ENCODE peak calls at places on chromosomes 7 and 10, in eight cellular contexts. E, M, P, V, C, T, S and O are unnamed samples. For H3K9me3, the result is how much of the 10 kb centered on the place peaks cover.

GRCh38 chr10:113087082-113088029 is 137.3 kb downstream of the TCF7L2 start:
- DNase-seq in P (peak), S (no peak), M (peak), C (no peak), E (peak), V (no peak), T (no peak), O (no peak)

GRCh38 chr10:94112321-94112720 is 118.6 kb downstream of the PLCE1 start:
- DNase-seq in P (no peak), E (no peak), C (no peak), S (no peak), T (no peak), M (no peak), V (no peak), O (no peak)

GRCh38 chr10:929965-930364 is 1.5 kb downstream of the LARP4B start:
- DNase-seq in C (peak), T (no peak), M (peak), V (no peak), P (peak), S (no peak), E (no peak), O (no peak)

GRCh38 chr10:12636585-12636984 is 287.2 kb downstream of the CAMK1D start:
- DNase-seq in P (no peak), V (no peak), E (no peak), S (no peak), T (no peak), C (no peak), M (no peak), O (no peak)

GRCh38 chr10:5692476-5693358 is 8.1 kb downstream of the TASOR2 start:
- DNase-seq in T (peak), M (peak), E (peak), V (peak), C (peak), S (no peak), P (peak), O (peak)

GRCh38 chr10:124250506-124250905 is 157.1 kb upstream of the CHST15 start:
- DNase-seq in M (peak), T (no peak), P (no peak), V (no peak), C (no peak), E (no peak), S (no peak), O (no peak)

GRCh38 chr10:130301026-130301892 is 165.1 kb downstream of the GLRX3 start:
- DNase-seq in V (peak), S (peak), M (no peak), C (no peak), E (no peak), P (peak), T (peak), O (peak)

GRCh38 chr10:73810358-73810734 is 1.1 kb downstream of the NDST2 start:
- DNase-seq in V (no peak), S (no peak), P (no peak), C (no peak), E (no peak), T (no peak), M (no peak), O (no peak)

GRCh38 chr7:100811480-100811879 is 15.8 kb downstream of the EPHB4 start:
- DNase-seq in T (no peak), C (no peak), V (no peak), S (no peak), P (no peak), M (no peak), E (no peak), O (no peak)

GRCh38 chr7:691361-692045 is 35.0 kb upstream of the DNAAF5 start:
- DNase-seq in P (no peak), E (peak), M (peak), S (no peak), T (peak), V (no peak), C (no peak), O (no peak)

GRCh38 chr10:74208997-74209396 is 58.0 kb downstream of the ADK start:
- DNase-seq in C (no peak), P (no peak), M (no peak), T (no peak), V (no peak), E (no peak), S (no peak), O (no peak)

GRCh38 chr10:12835709-12836108 is 165.8 kb downstream of the CCDC3 start:
- DNase-seq in V (no peak), C (no peak), E (no peak), T (no peak), P (no peak), S (no peak), M (no peak), O (no peak)

DNA sequence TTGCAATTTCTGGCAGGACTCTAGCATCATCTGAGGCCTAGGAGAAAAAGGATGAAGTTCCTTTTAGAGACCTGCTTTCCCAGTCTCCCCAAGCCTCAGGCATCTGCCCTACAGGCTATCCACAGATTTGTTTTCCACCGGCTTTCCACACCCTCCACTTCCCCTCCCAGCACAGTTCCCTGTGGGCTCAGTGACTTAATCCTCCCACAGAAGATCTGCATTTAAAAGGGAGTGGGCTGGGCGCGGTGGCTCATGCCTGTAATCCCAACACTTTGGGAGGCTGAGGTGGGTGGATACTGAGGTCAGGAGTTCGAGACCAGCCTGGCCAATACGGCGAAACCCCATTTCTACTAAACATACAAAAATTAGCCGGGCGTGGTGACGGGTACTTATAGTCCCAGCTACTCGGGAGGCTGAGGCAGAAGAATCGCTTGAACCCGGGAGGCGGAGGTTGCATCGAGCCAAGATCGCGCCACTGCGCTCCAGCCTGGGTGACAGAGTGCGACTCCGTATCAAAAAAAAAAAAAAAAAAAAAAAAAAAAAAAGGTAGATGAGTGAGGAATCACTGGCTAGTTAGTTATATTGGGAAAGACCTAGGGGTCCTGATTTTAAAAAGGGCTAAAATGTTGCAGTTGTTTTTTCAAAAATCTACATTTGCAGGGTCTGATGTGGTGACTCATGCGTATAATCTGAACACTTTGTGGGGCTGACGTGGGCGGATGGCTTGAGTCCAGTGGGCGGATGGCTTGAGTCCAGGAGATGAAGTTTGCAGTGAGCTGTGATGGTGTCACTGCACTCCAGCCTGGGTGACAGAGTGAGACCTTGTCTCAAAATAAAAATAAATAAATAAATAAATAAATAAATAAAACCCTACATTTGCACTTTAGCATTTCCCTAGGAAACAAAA is 119.5 kb downstream of the BAMBI start:
- DNase-seq in P (peak), S (no peak), E (peak), C (no peak), V (no peak), T (peak), M (no peak), O (no peak)
- H3K9me3 ChIP-seq in P (under half), S (under half), E (under half), C (under half), V (under half), T (under half), M (under half), O (under half)

DNA sequence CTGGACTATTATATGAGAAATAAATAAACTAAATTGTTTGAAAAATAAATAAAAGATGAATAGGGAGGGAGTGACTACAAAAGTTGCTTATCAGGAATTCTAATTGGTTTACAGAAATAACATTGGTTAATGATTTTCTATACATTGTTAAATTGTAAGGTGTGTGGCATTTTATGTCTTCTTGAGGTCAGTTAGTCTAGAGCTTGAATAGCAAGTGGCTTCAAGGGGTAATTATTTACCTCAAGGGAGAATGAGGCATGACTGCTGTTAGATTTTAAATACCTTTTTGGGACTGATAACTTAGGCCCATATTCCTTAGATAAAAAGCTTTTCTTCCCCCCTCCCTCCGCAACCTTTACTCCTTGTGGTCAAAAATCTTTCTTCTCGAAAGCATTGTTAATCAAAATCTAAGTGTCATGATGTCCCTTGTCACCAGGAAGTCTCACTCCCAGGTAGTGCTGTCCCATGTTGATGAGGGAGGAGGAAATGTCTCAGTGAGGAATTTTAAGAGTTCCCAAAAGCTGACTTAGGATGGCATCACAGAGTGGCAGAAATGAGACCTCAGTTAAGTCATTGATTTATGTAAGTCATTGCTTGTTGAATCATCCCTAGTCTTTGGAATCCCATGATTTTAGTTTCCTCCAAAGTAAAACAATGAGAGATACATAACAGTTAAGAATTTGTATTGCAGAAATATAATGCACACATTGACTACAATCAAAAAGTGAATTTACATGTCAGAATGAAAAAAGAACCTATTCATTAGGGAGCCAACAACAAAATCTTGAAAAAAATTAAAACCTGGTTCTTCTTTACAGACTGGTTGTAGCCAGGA is 71.5 kb downstream of the MAPK8 start:
- DNase-seq in S (no peak), P (no peak), V (no peak), T (no peak), E (no peak), C (no peak), M (no peak), O (no peak)
- H3K9me3 ChIP-seq in S (under half), P (under half), V (under half), T (under half), E (under half), C (under half), M (under half), O (under half)

GRCh38 chr7:56493196-56493595 is 377.0 kb upstream of the NUPR2 start:
- DNase-seq in S (no peak), E (no peak), M (no peak), T (no peak), V (no peak), P (no peak), C (no peak), O (no peak)

GRCh38 chr7:56495165-56495564 is 378.9 kb upstream of the NUPR2 start:
- DNase-seq in V (no peak), S (no peak), C (no peak), T (no peak), M (no peak), E (no peak), P (no peak), O (no peak)

GRCh38 chr7:56491636-56492425 is 375.6 kb upstream of the NUPR2 start:
- DNase-seq in S (no peak), M (no peak), P (no peak), T (no peak), C (no peak), E (no peak), V (no peak), O (no peak)

DNA sequence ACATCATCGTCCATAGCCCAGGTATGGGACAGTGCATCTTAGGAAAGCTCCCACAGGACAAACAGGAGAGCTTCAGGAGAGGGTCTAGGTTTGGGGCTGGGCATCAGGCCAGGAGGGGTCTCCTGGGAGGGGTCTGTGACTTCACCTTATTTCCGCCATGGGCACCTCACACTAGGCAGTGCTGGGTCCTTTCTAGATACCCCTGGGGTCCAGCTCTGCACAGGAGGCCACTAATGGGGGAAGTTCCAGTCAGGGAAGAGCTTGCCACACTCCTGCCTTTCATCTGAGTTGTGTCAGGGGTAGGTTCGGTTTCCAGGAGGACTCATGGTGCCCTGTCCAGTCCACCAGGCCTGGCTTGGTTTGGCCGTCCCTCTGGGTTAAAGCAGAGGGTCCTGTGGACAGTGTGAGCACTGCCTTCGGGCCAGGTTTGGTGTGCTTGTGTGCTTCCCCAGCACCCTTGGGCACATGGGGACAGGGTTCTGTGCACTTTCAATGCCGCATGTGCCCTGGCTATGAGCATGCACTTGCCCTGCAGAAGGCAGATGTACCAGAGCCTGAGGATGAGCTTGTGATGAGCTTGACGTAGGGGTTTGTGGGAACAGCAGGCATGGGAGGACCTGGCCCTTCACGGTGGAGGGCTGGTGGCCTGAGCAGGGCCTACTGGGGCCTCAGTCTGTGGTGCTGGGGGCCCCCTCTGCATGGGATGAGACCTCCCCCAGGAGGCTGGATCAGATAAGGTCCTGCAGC is 377.7 kb upstream of the NUPR2 start:
- DNase-seq in M (no peak), C (no peak), V (no peak), E (no peak), S (no peak), P (no peak), T (no peak), O (no peak)
- H3K9me3 ChIP-seq in M (half or more), C (under half), V (under half), E (under half), S (under half), P (under half), T (under half), O (under half)

GRCh38 chr10:37713132-37713501 is 144.3 kb downstream of the ZNF248 start:
- DNase-seq in M (no peak), V (no peak), C (no peak), T (no peak), E (no peak), P (no peak), S (no peak), O (no peak)
- H3K9me3 ChIP-seq in M (half or more), V (under half), C (under half), T (under half), E (under half), P (under half), S (under half), O (under half)

DNA sequence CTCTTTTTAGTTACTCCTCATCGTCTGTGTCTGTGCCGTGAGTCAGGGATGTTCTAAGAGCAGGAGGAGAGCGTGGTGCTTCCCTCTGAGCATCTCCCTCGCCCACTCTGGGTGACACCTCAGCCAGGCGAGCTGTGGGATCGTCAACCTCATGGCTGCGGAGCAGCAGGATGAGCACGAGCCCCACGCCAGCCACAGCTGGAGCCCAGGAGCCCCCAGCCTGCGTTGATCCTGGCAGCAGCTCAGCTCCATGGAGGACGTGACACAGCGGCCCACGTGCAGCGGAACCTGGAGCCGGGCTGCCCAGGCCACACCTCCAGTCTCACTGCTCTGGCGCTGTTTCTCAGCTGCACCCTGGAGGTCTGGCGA is 512.0 kb downstream of the PTPRN2 start:
- DNase-seq in M (no peak), T (no peak), E (no peak), S (no peak), V (no peak), P (no peak), C (no peak), O (no peak)
- H3K9me3 ChIP-seq in M (half or more), T (under half), E (under half), S (under half), V (under half), P (under half), C (under half), O (under half)

GRCh38 chr7:57646219-57646900 is 196.4 kb downstream of the ZNF716 start:
- DNase-seq in V (no peak), T (no peak), P (no peak), M (no peak), E (no peak), S (no peak), C (no peak), O (no peak)
- H3K9me3 ChIP-seq in V (under half), T (under half), P (under half), M (under half), E (under half), S (under half), C (under half), O (under half)

GRCh38 chr7:16400896-16401275 is 20.5 kb downstream of the CRPPA start:
- DNase-seq in S (no peak), P (no peak), E (no peak), T (no peak), M (no peak), V (no peak), C (no peak), O (no peak)
- H3K9me3 ChIP-seq in S (under half), P (under half), E (under half), T (under half), M (half or more), V (under half), C (under half), O (under half)

GRCh38 chr7:159098795-159099194 is 45.9 kb downstream of the VIPR2 start:
- DNase-seq in M (peak), C (no peak), S (no peak), E (peak), V (no peak), P (peak), T (no peak), O (no peak)

GRCh38 chr7:159098424-159098786 is 46.3 kb downstream of the VIPR2 start:
- DNase-seq in E (no peak), C (no peak), T (no peak), S (no peak), P (no peak), M (peak), V (no peak), O (no peak)

GRCh38 chr7:159099217-159099655 is 45.4 kb downstream of the VIPR2 start:
- DNase-seq in C (no peak), T (no peak), M (peak), E (no peak), S (no peak), V (no peak), P (no peak), O (no peak)

GRCh38 chr7:159097661-159098423 is 46.8 kb downstream of the VIPR2 start:
- DNase-seq in M (peak), T (no peak), C (no peak), V (no peak), E (no peak), S (no peak), P (no peak), O (no peak)

GRCh38 chr7:159099711-159100231 is 44.9 kb downstream of the VIPR2 start:
- DNase-seq in E (no peak), T (no peak), V (no peak), M (peak), S (no peak), P (no peak), C (no peak), O (no peak)
- H3K9me3 ChIP-seq in E (under half), T (under half), V (under half), M (under half), S (under half), P (under half), C (under half), O (under half)